ENCODE peak calls at places on chromosome 7, in four cellular contexts. Q is suprapubic skin, G is mammary epithelial cell, E is right lobe of liver. N is an unnamed sample.
A peak's percentile ranks its signal among the peaks of the same experiment; 100 is the strongest.

GRCh38 chr7:20030915-20031362 is 186.2 kb downstream of the MACC1 start:
- DNase-seq in E (no peak), G (peak; percentile 62), Q (no peak), N (no peak)

GRCh38 chr7:47089068-47089417 is 492.9 kb downstream of the TNS3 start:
- DNase-seq in G (no peak), Q (no peak), E (no peak), N (no peak)

GRCh38 chr7:71787513-71787912 is 624.6 kb downstream of the CALN1 start:
- DNase-seq in E (no peak), Q (no peak), G (no peak), N (no peak)

GRCh38 chr7:20438248-20438647 is 107.5 kb downstream of the ITGB8 start:
- DNase-seq in E (no peak), G (no peak), Q (no peak), N (no peak)

GRCh38 chr7:110130669-110131068 is 960.3 kb upstream of the LRRN3 start:
- DNase-seq in G (no peak), Q (no peak), E (no peak), N (no peak)

GRCh38 chr7:152862842-152863241 is 103.3 kb downstream of the ACTR3B start:
- DNase-seq in E (peak; percentile 19), Q (no peak), G (no peak), N (peak; percentile 73)

GRCh38 chr7:81114682-81115081 is 195.8 kb upstream of the SEMA3C start:
- DNase-seq in G (peak; percentile 14), Q (no peak), E (no peak), N (no peak)

GRCh38 chr7:913736-914520 is 37.6 kb downstream of the GET4 start:
- DNase-seq in Q (no peak), E (no peak), G (peak; percentile 70), N (no peak)

GRCh38 chr7:45984386-45985295 is 63.6 kb upstream of the IGFBP3 start:
- DNase-seq in G (no peak), Q (no peak), E (no peak), N (no peak)

GRCh38 chr7:44629825-44630580 is 23.6 kb downstream of the OGDH start:
- DNase-seq in G (no peak), E (no peak), Q (no peak), N (no peak)

DNA sequence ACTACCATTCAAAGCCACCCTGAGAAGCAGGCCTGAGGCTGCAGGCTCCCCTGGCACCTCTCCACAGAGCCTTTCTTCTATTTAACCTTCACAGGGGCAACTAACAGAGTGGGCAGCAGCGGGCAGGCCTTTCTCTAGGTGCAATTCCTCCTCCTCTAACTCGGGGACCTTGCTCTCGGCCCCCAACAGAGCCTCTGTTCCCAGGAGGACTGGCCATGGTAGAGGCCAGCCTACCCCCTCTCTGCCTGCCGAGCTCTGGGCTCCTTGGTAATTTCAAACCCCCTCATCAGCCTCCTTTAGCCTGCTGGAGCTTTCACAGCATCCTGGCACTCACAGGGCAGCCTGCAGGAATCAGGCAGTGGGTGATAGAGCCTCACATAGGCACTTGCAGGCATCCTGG is 920.8 kb upstream of the ZNF722 start:
- DNase-seq in G (no peak), E (no peak), Q (no peak), N (no peak)
- H3K9me3 ChIP-seq in G (peaks cover 55% of the 10 kb centered on the region), E (no peaks in the 10 kb centered on the region), Q (peaks cover 25% of the 10 kb centered on the region), N (peaks cover 10% of the 10 kb centered on the region)

DNA sequence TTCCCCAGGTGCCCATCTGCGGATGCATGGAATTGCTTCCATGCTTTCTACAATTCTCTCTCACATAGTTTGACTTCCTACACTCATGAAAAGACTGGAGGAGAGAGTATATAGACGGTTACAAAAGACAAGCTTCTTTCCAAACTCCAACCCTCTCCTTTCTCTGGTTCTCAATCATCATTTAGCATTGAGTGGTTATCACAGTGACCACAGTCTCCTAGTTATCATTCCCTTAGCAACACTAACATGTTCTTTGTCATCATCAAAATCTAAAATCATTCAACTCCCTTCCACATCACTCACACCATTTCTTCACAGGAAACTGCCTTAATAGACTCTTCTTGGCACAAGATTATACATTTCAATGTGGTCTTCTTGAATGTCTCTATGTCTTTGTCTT is 126.4 kb downstream of the CNOT4 start:
- DNase-seq in E (no peak), G (no peak), Q (no peak), N (no peak)
- H3K4me1 ChIP-seq in E (no peaks in the 10 kb centered on the region), G (peaks cover 8% of the 10 kb centered on the region), Q (no peaks in the 10 kb centered on the region), N (peaks cover 11% of the 10 kb centered on the region)

DNA sequence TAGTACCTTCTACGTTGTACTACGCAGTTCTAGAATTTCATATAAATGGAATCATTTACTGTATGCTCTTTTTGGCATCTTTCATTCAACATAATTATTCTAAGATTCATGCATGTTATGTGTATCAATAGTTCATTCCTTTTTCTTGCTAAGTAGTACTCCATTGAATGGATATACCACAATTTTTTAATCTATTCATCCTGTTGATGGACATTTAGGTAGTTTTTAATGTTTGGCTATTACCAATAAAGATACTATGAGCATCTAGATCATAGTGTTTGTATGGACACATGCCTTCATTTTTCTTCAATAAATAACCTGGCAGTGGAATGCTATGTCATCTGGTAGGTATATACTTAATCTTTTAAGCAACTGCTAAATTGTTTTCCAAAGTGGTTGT is 83.0 kb upstream of the ELN start:
- DNase-seq in Q (no peak), G (no peak), E (no peak), N (no peak)
- H3K9me3 ChIP-seq in Q (peaks cover 8% of the 10 kb centered on the region), G (peaks cover 7% of the 10 kb centered on the region), E (no peaks in the 10 kb centered on the region), N (peaks cover 5% of the 10 kb centered on the region)

DNA sequence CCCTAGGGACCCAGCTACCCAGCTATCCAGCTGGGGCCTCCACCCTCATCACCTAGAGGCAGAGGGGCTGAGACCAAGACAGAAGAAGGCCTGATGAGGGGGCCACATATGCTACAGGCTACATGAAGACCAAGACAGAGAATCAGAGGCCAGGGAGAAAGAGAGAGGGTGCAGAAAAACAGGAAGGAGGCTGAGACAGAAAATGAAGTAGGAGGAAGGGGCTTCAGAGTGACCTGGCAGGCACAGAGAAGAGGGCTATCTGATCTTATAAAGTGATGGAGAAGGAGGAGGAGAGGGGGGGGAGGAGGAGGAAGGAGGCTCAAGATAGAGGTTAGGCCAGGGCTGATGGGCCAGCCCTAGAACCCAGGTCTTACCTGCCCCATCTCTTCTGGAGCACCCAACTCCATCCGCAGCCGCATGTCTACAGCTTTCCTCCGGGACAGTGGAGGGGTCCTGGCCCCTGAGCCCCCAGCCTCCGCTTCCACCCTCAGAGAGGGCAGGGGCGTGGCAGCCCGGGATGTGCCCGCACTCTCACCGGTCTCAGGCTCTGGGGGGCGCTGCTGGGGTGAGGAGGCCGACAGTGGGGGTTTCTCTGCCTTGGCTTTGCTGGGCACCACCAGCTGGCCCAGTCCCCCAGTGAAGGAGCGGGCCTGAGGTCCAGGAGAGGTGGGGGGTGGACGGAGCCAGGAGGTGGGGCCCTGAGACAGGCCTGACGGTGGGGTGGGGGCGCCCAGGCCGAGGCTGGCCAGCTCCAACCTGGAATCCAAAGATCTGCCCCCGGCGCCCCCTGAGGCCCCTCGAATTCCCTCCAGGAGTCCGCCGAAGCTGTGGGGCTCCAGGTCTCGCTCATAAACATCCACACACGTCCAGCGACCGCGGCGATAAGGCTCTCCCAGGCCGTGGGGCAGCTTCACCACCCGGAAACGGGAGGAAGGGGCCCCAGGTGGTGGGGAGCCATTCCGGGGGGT is 1.8 kb downstream of the TSC22D4 start:
- DNase-seq in Q (no peak), G (no peak), E (no peak), N (peak; percentile 90)
- H3K4me1 ChIP-seq in Q (peaks cover 63% of the 10 kb centered on the region), G (peaks cover 28% of the 10 kb centered on the region), E (no peaks in the 10 kb centered on the region), N (peaks cover 24% of the 10 kb centered on the region)